ENCODE peak calls at places on chromosomes 16 and 17, in nine cellular contexts. S is tibial nerve; N is OCI-LY7; U is HuH-7; K is AG04450; R is lung microvascular endothelial cell; M is fibroblast of pulmonary artery; Z is RPMI7951; Y is activated naive CD4-positive, alpha-beta T cell treated with anti-CD3 and anti-CD28 coated beads, Interleukin-2, amount 10 ng/mL, durations not matched to agents 7 days and 5 days. P is an unnamed sample.

GRCh38 chr17:66432996-66433556 is 130.7 kb downstream of the PRKCA start:
- DNase-seq in N (no peak), U (no peak), M (peak; percentile 43), Z (peak; percentile 22), K (no peak), R (peak; percentile 45), S (no peak), Y (no peak), P (no peak)

GRCh38 chr17:78484300-78485159 is 92.7 kb downstream of the DNAH17 start:
- DNase-seq in U (no peak), S (no peak), Z (peak; percentile 33), R (no peak), M (no peak), K (no peak), Y (peak; percentile 71), N (peak; percentile 79), P (no peak)

GRCh38 chr17:30238387-30239088 is 3.0 kb upstream of the SLC6A4 start:
- DNase-seq in Z (no peak), M (no peak), K (no peak), U (no peak), Y (no peak), N (no peak), S (no peak), R (no peak), P (no peak)

GRCh38 chr16:89369266-89369895 is 121.0 kb downstream of the ANKRD11 start:
- DNase-seq in K (no peak), Y (no peak), U (no peak), M (no peak), S (no peak), R (no peak), Z (no peak), N (no peak), P (no peak)

GRCh38 chr17:885971-886571 is 93.5 kb downstream of the NXN start:
- DNase-seq in R (no peak), U (no peak), S (peak; percentile 71), K (no peak), Y (no peak), Z (no peak), M (no peak), N (no peak), P (no peak)

GRCh38 chr16:21663889-21664647 is at the start of gene OTOA:
- DNase-seq in Z (no peak), Y (peak; percentile 47), U (no peak), N (no peak), R (no peak), K (no peak), S (no peak), M (no peak), P (no peak)

GRCh38 chr16:1489077-1489476 is 333 bp upstream of the PTX4 start:
- DNase-seq in Z (no peak), K (no peak), M (no peak), R (no peak), N (no peak), S (no peak), U (no peak), Y (no peak), P (no peak)

GRCh38 chr17:75270218-75270965 is 639 bp downstream of the MIF4GD start:
- DNase-seq in M (peak; percentile 80), Z (peak; percentile 67), S (no peak), R (peak; percentile 69), Y (peak; percentile 65), K (no peak), N (peak; percentile 84), U (peak; percentile 93), P (peak; percentile 85)

GRCh38 chr17:50630524-50631194 is 4.0 kb upstream of the ABCC3 start:
- DNase-seq in M (peak; percentile 29), N (peak; percentile 48), R (peak; percentile 35), K (no peak), Z (no peak), S (no peak), Y (peak; percentile 72), U (peak; percentile 88), P (peak; percentile 91)

GRCh38 chr17:17942846-17943245 is 29.4 kb downstream of the TOM1L2 start:
- DNase-seq in Y (no peak), S (no peak), Z (peak; percentile 35), U (no peak), K (no peak), N (no peak), R (peak; percentile 20), M (peak; percentile 49), P (peak; percentile 28)

GRCh38 chr17:68567035-68567434 is 34.1 kb downstream of the FAM20A start:
- DNase-seq in K (no peak), S (no peak), Y (no peak), U (peak; percentile 25), R (no peak), Z (peak; percentile 28), N (no peak), M (no peak), P (peak; percentile 50)

GRCh38 chr17:3710951-3711383 is 12.7 kb upstream of the HASPIN start:
- DNase-seq in K (no peak), U (no peak), N (peak; percentile 96), R (peak; percentile 86), S (no peak), Y (peak; percentile 84), M (peak; percentile 69), Z (peak; percentile 66), P (no peak)

GRCh38 chr16:85777583-85778310 is 21.6 kb downstream of the EMC8 start:
- DNase-seq in M (no peak), Y (no peak), Z (peak; percentile 80), S (no peak), R (peak; percentile 55), K (no peak), U (no peak), N (no peak), P (no peak)

GRCh38 chr16:58492066-58492465 is 7.9 kb upstream of the NDRG4 start:
- DNase-seq in Y (no peak), K (no peak), U (no peak), Z (no peak), M (no peak), R (no peak), S (no peak), N (no peak), P (no peak)

GRCh38 chr17:59056857-59057256 is 49.8 kb downstream of the TRIM37 start:
- DNase-seq in M (no peak), R (no peak), U (no peak), Z (no peak), S (no peak), Y (no peak), K (no peak), N (no peak), P (no peak)

GRCh38 chr17:3695723-3696411 is at the start of gene P2RX5:
- DNase-seq in Z (no peak), N (peak; percentile 87), Y (peak; percentile 62), U (no peak), S (no peak), M (no peak), R (peak; percentile 19), K (no peak), P (no peak)

GRCh38 chr16:63131503-63131902 is 1095.3 kb upstream of the CDH8 start:
- DNase-seq in R (no peak), K (no peak), S (no peak), N (no peak), Z (no peak), Y (no peak), U (no peak), M (no peak), P (no peak)

GRCh38 chr17:1958134-1958881 is 66.8 kb downstream of the RTN4RL1 start:
- DNase-seq in U (no peak), Y (no peak), N (no peak), S (no peak), R (no peak), K (no peak), M (no peak), Z (peak; percentile 88), P (no peak)

GRCh38 chr17:47957591-47958490 is at the start of gene PRR15L:
- DNase-seq in R (no peak), K (no peak), N (no peak), S (no peak), Y (no peak), Z (no peak), U (peak; percentile 39), M (no peak), P (peak; percentile 93)